ENCODE peak calls at places on chromosome 21, in eight cellular contexts. I is foreskin fibroblast, V is fibroblast of pulmonary artery, T is GM20000, B is COR-L47, E is IMR-90, K is nephron progenitor cell, O is AG04450. D is an unnamed sample.

GRCh38 chr21:29719561-29719960 is 220.2 kb downstream of the GRIK1 start:
- DNase-seq in I (no peak), V (no peak), T (no peak), B (no peak), E (no peak), K (no peak), O (no peak), D (no peak)

GRCh38 chr21:33682992-33683627 is 40.8 kb downstream of the ITSN1 start:
- DNase-seq in I (peak; percentile 88), V (peak; percentile 93), T (no peak), B (no peak), E (peak; percentile 88), K (no peak), O (peak; percentile 39), D (no peak)

GRCh38 chr21:34520769-34521508 is 8.9 kb upstream of the KCNE1 start:
- DNase-seq in I (no peak), V (no peak), T (no peak), B (no peak), E (no peak), K (no peak), O (no peak), D (no peak)

GRCh38 chr21:38993561-38993960 is 187.8 kb downstream of the ETS2 start:
- DNase-seq in I (peak; percentile 96), V (peak; percentile 98), T (no peak), B (no peak), E (peak; percentile 92), K (no peak), O (peak; percentile 68), D (peak; percentile 61)

GRCh38 chr21:37430184-37430821 is 63.7 kb downstream of the DYRK1A start:
- DNase-seq in I (no peak), V (no peak), T (no peak), B (no peak), E (no peak), K (no peak), O (no peak), D (no peak)

GRCh38 chr21:33980276-33980916 is 64.8 kb upstream of the ATP5PO start:
- DNase-seq in I (no peak), V (no peak), T (no peak), B (no peak), E (no peak), K (no peak), O (no peak), D (no peak)

GRCh38 chr21:39142972-39143371 is 40.3 kb downstream of the PSMG1 start:
- DNase-seq in I (no peak), V (no peak), T (no peak), B (no peak), E (no peak), K (no peak), O (no peak), D (no peak)

GRCh38 chr21:32325706-32326105 is 27.1 kb downstream of the MRAP start:
- DNase-seq in I (no peak), V (no peak), T (no peak), B (no peak), E (peak; percentile 42), K (no peak), O (no peak), D (no peak)

GRCh38 chr21:28776251-28776650 is 216.4 kb downstream of the LTN1 start:
- DNase-seq in I (peak; percentile 86), V (peak; percentile 65), T (no peak), B (no peak), E (peak; percentile 96), K (no peak), O (peak; percentile 74), D (no peak)

GRCh38 chr21:44018127-44018526 is 6.0 kb downstream of the TRAPPC10 start:
- DNase-seq in I (no peak), V (no peak), T (no peak), B (no peak), E (no peak), K (no peak), O (no peak), D (no peak)

GRCh38 chr21:27408826-27409225 is 441.9 kb upstream of the ADAMTS5 start:
- DNase-seq in I (peak; percentile 3), V (no peak), T (no peak), B (no peak), E (no peak), K (no peak), O (no peak), D (no peak)

GRCh38 chr21:37564341-37564923 is 197.9 kb downstream of the DYRK1A start:
- DNase-seq in I (peak; percentile 99), V (peak; percentile 98), T (peak; percentile 56), B (peak; percentile 85), E (peak; percentile 100), K (no peak), O (peak; percentile 92), D (peak; percentile 95)